ENCODE peak calls at places on chromosome 18, in four cellular contexts. One of them, this sample, is unnamed.

GRCh38 chr18:24839991-24840390 is 379.6 kb downstream of the HRH4 start:
- DNase-seq in breast epithelium: no peak
- DNase-seq in AG04450: no peak
- DNase-seq in gastrocnemius medialis: no peak
- DNase-seq in this sample: no peak

GRCh38 chr18:58991127-58991798 is 126.6 kb downstream of the ZNF532 start:
- DNase-seq in breast epithelium: no peak
- DNase-seq in AG04450: no peak
- DNase-seq in gastrocnemius medialis: peak; percentile 50
- DNase-seq in this sample: no peak

GRCh38 chr18:73774836-73775509 is 372.7 kb downstream of the FBXO15 start:
- DNase-seq in breast epithelium: no peak
- DNase-seq in AG04450: no peak
- DNase-seq in gastrocnemius medialis: no peak
- DNase-seq in this sample: peak; percentile 48

GRCh38 chr18:23105030-23105429 is 30.3 kb upstream of the CABLES1 start:
- DNase-seq in breast epithelium: no peak
- DNase-seq in AG04450: no peak
- DNase-seq in gastrocnemius medialis: no peak
- DNase-seq in this sample: no peak

GRCh38 chr18:61435064-61435652 is 101.9 kb downstream of the CDH20 start:
- DNase-seq in breast epithelium: no peak
- DNase-seq in AG04450: no peak
- DNase-seq in gastrocnemius medialis: no peak
- DNase-seq in this sample: no peak

GRCh38 chr18:70931942-70932814 is 643.3 kb downstream of the SOCS6 start:
- DNase-seq in breast epithelium: no peak
- DNase-seq in AG04450: no peak
- DNase-seq in gastrocnemius medialis: no peak
- DNase-seq in this sample: no peak

GRCh38 chr18:47149457-47150028 is 757 bp downstream of the HDHD2 start:
- DNase-seq in breast epithelium: no peak
- DNase-seq in AG04450: no peak
- DNase-seq in gastrocnemius medialis: no peak
- DNase-seq in this sample: no peak

GRCh38 chr18:79384151-79384807 is 11.5 kb upstream of the NFATC1 start:
- DNase-seq in breast epithelium: no peak
- DNase-seq in AG04450: no peak
- DNase-seq in gastrocnemius medialis: no peak
- DNase-seq in this sample: no peak

GRCh38 chr18:44548291-44549221 is 132.1 kb upstream of the SETBP1 start:
- DNase-seq in breast epithelium: no peak
- DNase-seq in AG04450: no peak
- DNase-seq in gastrocnemius medialis: no peak
- DNase-seq in this sample: no peak

GRCh38 chr18:43893001-43893637 is 615.8 kb upstream of the SYT4 start:
- DNase-seq in breast epithelium: no peak
- DNase-seq in AG04450: peak; percentile 74
- DNase-seq in gastrocnemius medialis: no peak
- DNase-seq in this sample: no peak

GRCh38 chr18:394276-394996 is 106.1 kb downstream of the COLEC12 start:
- DNase-seq in breast epithelium: no peak
- DNase-seq in AG04450: no peak
- DNase-seq in gastrocnemius medialis: no peak
- DNase-seq in this sample: no peak

GRCh38 chr18:5513947-5514346 is 29.9 kb downstream of the EPB41L3 start:
- DNase-seq in breast epithelium: no peak
- DNase-seq in AG04450: no peak
- DNase-seq in gastrocnemius medialis: no peak
- DNase-seq in this sample: no peak

GRCh38 chr18:40293311-40293710 is 1661.7 kb upstream of the PIK3C3 start:
- DNase-seq in breast epithelium: no peak
- DNase-seq in AG04450: no peak
- DNase-seq in gastrocnemius medialis: no peak
- DNase-seq in this sample: no peak

DNA sequence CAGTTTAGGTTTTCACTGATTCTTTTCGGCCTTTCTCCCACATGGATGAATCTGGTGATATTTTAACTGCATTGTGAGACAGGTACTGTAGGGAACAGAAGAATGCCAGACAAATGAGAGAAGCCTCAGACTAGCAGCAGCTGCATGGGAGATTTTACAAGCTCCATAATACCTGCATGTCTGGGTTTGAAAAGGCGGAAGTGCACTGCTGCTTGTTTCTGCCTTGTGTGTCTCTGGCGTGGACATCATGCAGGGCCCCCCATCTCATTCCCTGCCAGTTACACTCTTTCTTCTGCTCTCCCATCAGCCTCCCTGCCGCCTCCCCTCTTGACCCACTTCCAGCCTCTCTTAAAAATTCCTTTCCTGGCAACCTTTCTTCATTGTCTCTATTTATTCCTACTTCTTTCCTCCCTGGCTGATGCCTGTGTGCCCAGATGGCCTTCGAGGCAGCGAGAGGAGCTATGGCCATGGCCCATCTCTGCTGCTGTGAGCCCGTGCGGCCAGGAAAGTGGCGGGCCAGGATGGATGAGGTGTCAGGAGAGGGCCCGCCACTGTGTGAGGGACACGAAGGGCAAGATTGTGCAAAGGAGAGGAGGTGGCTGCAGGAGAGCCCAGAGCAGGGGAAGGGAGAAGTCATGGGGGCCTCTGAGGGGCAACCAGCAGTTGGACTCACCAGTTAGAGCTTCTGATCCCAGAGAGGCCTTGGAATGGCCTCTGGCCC is 33.8 kb downstream of the IMPA2 start:
- DNase-seq in breast epithelium: no peak
- DNase-seq in AG04450: no peak
- DNase-seq in gastrocnemius medialis: peak; percentile 60
- DNase-seq in this sample: no peak
- H3K27ac ChIP-seq in breast epithelium: peak overlapping the region; percentile 81
- H3K27ac ChIP-seq in AG04450: peak overlapping the region; percentile 21
- H3K27ac ChIP-seq in gastrocnemius medialis: peak overlapping the region; percentile 59
- H3K27ac ChIP-seq in this sample: no peak overlapping the region

GRCh38 chr18:13378150-13378549 is 159.6 kb downstream of the LDLRAD4 start:
- DNase-seq in breast epithelium: no peak
- DNase-seq in AG04450: no peak
- DNase-seq in gastrocnemius medialis: no peak
- DNase-seq in this sample: no peak
- H3K27ac ChIP-seq in breast epithelium: peak overlapping the region; percentile 34
- H3K27ac ChIP-seq in AG04450: no peak overlapping the region
- H3K27ac ChIP-seq in gastrocnemius medialis: peak overlapping the region; percentile 30
- H3K27ac ChIP-seq in this sample: peak overlapping the region; percentile 84

GRCh38 chr18:3815991-3816390 is 366.0 kb downstream of the TGIF1 start:
- DNase-seq in breast epithelium: no peak
- DNase-seq in AG04450: no peak
- DNase-seq in gastrocnemius medialis: no peak
- DNase-seq in this sample: no peak
- H3K27ac ChIP-seq in breast epithelium: no peak overlapping the region
- H3K27ac ChIP-seq in AG04450: no peak overlapping the region
- H3K27ac ChIP-seq in gastrocnemius medialis: no peak overlapping the region
- H3K27ac ChIP-seq in this sample: no peak overlapping the region

GRCh38 chr18:34650121-34650545 is 60.0 kb upstream of the DTNA start:
- DNase-seq in breast epithelium: no peak
- DNase-seq in AG04450: peak; percentile 71
- DNase-seq in gastrocnemius medialis: no peak
- DNase-seq in this sample: no peak
- H3K27ac ChIP-seq in breast epithelium: peak overlapping the region; percentile 34
- H3K27ac ChIP-seq in AG04450: no peak overlapping the region
- H3K27ac ChIP-seq in gastrocnemius medialis: peak overlapping the region; percentile 85
- H3K27ac ChIP-seq in this sample: no peak overlapping the region

DNA sequence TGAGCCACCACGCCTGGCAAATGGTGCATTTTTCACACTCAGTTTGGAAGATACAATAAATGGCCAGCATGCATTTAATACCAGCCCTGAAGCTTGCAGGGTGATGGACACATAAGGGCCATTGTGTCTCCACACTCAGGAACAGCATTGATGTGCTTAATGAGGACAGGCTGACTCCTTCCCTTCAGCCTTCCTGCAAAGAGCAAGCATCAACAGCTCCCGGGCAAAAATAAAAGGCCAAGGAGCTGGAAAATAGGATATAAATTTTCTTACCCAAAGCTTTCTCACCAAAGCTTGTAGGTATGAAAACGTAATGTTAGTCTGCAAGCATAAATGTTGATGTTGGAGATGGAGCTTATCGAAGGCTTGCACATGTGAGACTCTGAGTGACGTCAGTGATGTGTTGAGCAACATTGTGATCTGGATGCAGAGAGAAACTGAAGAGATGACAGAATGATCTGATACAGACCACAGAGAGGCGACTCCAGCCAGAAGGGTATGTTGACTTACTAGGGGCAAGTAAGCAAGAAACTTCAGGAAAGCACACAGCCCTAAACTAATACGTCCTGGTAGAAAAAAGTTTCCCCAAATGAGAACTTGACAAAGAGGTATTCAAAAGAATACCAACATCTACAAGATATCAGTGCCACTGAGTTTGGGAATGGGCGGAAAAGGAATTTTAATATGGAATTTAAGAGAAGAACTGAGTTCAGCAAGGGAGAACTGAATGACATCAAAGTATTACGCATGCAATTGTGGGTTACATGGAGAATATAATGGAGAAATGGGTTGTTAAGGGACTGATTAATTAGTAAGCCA is 256.5 kb downstream of the TGIF1 start:
- DNase-seq in breast epithelium: no peak
- DNase-seq in AG04450: no peak
- DNase-seq in gastrocnemius medialis: no peak
- DNase-seq in this sample: no peak
- H3K27ac ChIP-seq in breast epithelium: no peak overlapping the region
- H3K27ac ChIP-seq in AG04450: no peak overlapping the region
- H3K27ac ChIP-seq in gastrocnemius medialis: no peak overlapping the region
- H3K27ac ChIP-seq in this sample: no peak overlapping the region

GRCh38 chr18:66043009-66043408 is 292.2 kb downstream of the CDH7 start:
- DNase-seq in breast epithelium: no peak
- DNase-seq in AG04450: no peak
- DNase-seq in gastrocnemius medialis: no peak
- DNase-seq in this sample: no peak
- H3K27ac ChIP-seq in breast epithelium: no peak overlapping the region
- H3K27ac ChIP-seq in AG04450: no peak overlapping the region
- H3K27ac ChIP-seq in gastrocnemius medialis: no peak overlapping the region
- H3K27ac ChIP-seq in this sample: no peak overlapping the region

DNA sequence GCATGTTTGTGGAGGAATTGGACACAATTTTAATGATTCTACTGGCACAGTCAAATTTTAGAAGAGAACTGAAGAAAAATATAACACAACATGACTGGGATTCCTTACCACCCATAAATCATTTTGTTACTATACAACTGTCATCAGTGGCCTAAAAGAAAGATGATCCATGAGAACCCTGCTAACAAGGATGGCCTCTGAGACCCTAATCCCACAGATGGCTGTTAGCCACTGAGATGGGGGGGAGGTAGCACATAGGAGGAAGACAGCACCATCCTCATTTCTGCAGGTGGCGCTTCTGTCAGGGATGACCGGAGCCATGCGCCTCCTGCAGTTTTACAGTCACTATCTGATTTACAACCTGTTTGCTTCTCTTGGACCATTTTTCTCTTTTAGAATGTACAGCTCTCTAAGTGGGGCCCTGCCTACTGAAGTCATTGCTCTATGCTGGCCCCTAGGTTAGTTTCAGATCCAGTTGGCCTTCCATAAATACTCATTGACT is 279.8 kb downstream of the NAPG start:
- DNase-seq in breast epithelium: no peak
- DNase-seq in AG04450: no peak
- DNase-seq in gastrocnemius medialis: no peak
- DNase-seq in this sample: no peak
- H3K27ac ChIP-seq in breast epithelium: no peak overlapping the region
- H3K27ac ChIP-seq in AG04450: no peak overlapping the region
- H3K27ac ChIP-seq in gastrocnemius medialis: no peak overlapping the region
- H3K27ac ChIP-seq in this sample: no peak overlapping the region

This sample was measured in caudate nucleus.